ENCODE peak calls at places on chromosomes 6 and 20, in five cellular contexts. Q is K562, O is GM12878, H is HepG2, Y is A549. R is an unnamed sample.

GRCh38 chr6:146874278-146875018 is 275.7 kb downstream of the ADGB start:
- ATAC-seq in Q (no peak), O (no peak), H (no peak), Y (no peak), R (no peak)

GRCh38 chr6:137122612-137123011 is 50.8 kb downstream of the IL22RA2 start:
- ATAC-seq in Q (no peak), O (peak; percentile 74), H (no peak), Y (no peak), R (no peak)

GRCh38 chr6:157158456-157158855 is 164.9 kb downstream of the TMEM242 start:
- ATAC-seq in Q (peak; percentile 24), O (no peak), H (no peak), Y (no peak), R (no peak)

GRCh38 chr20:45917790-45918141 is 5.8 kb upstream of the PLTP start:
- ATAC-seq in Q (no peak), O (no peak), H (no peak), Y (no peak), R (peak; percentile 40)

GRCh38 chr6:143299253-143300166 is 151.0 kb downstream of the ADAT2 start:
- ATAC-seq in Q (peak; percentile 52), O (peak; percentile 92), H (peak; percentile 48), Y (peak; percentile 52), R (no peak)

GRCh38 chr20:44431502-44432234 is 44.0 kb upstream of the TTPAL start:
- ATAC-seq in Q (no peak), O (no peak), H (peak; percentile 10), Y (peak; percentile 27), R (no peak)

GRCh38 chr6:30926644-30927043 is 5.3 kb downstream of the SFTA2 start:
- ATAC-seq in Q (no peak), O (no peak), H (no peak), Y (peak; percentile 65), R (peak; percentile 61)

GRCh38 chr20:16580127-16580526 is 6.9 kb upstream of the KIF16B start:
- ATAC-seq in Q (no peak), O (no peak), H (peak; percentile 44), Y (no peak), R (no peak)

GRCh38 chr6:741410-742339 is 48.7 kb upstream of the EXOC2 start:
- ATAC-seq in Q (no peak), O (peak; percentile 30), H (no peak), Y (no peak), R (no peak)

GRCh38 chr20:57457243-57457761 is 66.1 kb downstream of the RBM38 start:
- ATAC-seq in Q (no peak), O (no peak), H (no peak), Y (no peak), R (peak; percentile 56)

GRCh38 chr6:100078509-100078908 is 84.5 kb upstream of the MCHR2 start:
- ATAC-seq in Q (peak; percentile 82), O (peak; percentile 76), H (peak; percentile 94), Y (peak; percentile 96), R (no peak)

GRCh38 chr6:165758441-165758840 is 95.4 kb upstream of the PDE10A start:
- ATAC-seq in Q (no peak), O (no peak), H (no peak), Y (no peak), R (no peak)

GRCh38 chr20:45051497-45052060 is 49.3 kb downstream of the KCNS1 start:
- ATAC-seq in Q (no peak), O (peak; percentile 74), H (no peak), Y (no peak), R (no peak)

GRCh38 chr20:760751-761417 is 7.4 kb downstream of the SLC52A3 start:
- ATAC-seq in Q (peak; percentile 98), O (peak; percentile 74), H (peak; percentile 90), Y (peak; percentile 91), R (no peak)

GRCh38 chr6:75458895-75459294 is 34.7 kb downstream of the FILIP1 start:
- ATAC-seq in Q (no peak), O (no peak), H (no peak), Y (peak; percentile 94), R (peak; percentile 88)

GRCh38 chr6:163232015-163232523 is 182.4 kb upstream of the QKI start:
- ATAC-seq in Q (no peak), O (no peak), H (no peak), Y (no peak), R (no peak)

GRCh38 chr6:97026298-97026697 is 101.8 kb downstream of the KLHL32 start:
- ATAC-seq in Q (no peak), O (no peak), H (no peak), Y (no peak), R (no peak)

GRCh38 chr6:6315660-6316059 is 4.8 kb downstream of the F13A1 start:
- ATAC-seq in Q (peak; percentile 85), O (peak; percentile 26), H (peak; percentile 66), Y (peak; percentile 43), R (no peak)

GRCh38 chr6:163646133-163646532 is 231.6 kb downstream of the QKI start:
- ATAC-seq in Q (no peak), O (no peak), H (no peak), Y (no peak), R (no peak)

GRCh38 chr6:155278319-155279049 is 14.7 kb downstream of the CLDN20 start:
- ATAC-seq in Q (no peak), O (no peak), H (no peak), Y (no peak), R (no peak)
- H3K27ac ChIP-seq in Q (no peak overlapping the region), O (no peak overlapping the region), H (no peak overlapping the region), Y (no peak overlapping the region), R (no peak overlapping the region)

DNA sequence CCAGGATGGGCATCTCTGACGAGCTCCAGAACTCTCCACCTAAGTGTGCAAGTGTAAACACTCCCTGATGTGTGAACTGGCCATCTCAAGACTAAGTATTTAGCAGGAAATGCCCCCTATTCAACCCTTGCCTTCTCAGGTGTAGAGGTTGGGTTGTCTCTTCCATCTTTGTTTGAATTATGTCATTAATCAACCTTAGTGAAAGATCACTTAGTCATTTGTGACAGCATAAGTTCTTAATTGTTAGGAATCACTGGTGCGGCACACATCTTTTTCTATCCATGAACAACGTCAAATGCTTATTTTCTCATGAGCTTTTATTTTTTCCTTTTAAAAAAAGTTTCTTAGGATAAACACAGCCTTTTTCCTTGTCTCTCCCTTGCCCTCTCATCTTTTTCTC is 151.6 kb downstream of the ESR1 start:
- ATAC-seq in Q (no peak), O (no peak), H (no peak), Y (no peak), R (no peak)
- TF ChIP-seq EP300 in Q (no peak), O (no peak), H (no peak), Y (no peak), R (no peak)

GRCh38 chr6:37554480-37554819 is 54.8 kb upstream of the CCDC167 start:
- ATAC-seq in Q (no peak), O (peak; percentile 8), H (no peak), Y (peak; percentile 38), R (no peak)
- H3K27ac ChIP-seq in Q (no peak overlapping the region), O (peak overlapping the region; percentile 91), H (no peak overlapping the region), Y (peak overlapping the region; percentile 56), R (no peak overlapping the region)

GRCh38 chr6:35724059-35724458 is 12.8 kb upstream of the ARMC12 start:
- ATAC-seq in Q (no peak), O (no peak), H (no peak), Y (no peak), R (no peak)

GRCh38 chr6:35724471-35724870 is 12.4 kb upstream of the ARMC12 start:
- ATAC-seq in Q (no peak), O (no peak), H (no peak), Y (no peak), R (no peak)

GRCh38 chr6:35719830-35720733 is 16.8 kb upstream of the ARMC12 start:
- ATAC-seq in Q (peak; percentile 68), O (peak; percentile 80), H (peak; percentile 22), Y (peak; percentile 24), R (peak; percentile 42)

GRCh38 chr6:35723587-35723986 is 13.2 kb upstream of the ARMC12 start:
- ATAC-seq in Q (no peak), O (no peak), H (no peak), Y (no peak), R (no peak)

GRCh38 chr6:35722121-35722761 is 14.6 kb upstream of the ARMC12 start:
- ATAC-seq in Q (no peak), O (no peak), H (peak; percentile 16), Y (no peak), R (no peak)
- TF ChIP-seq EP300 in Q (no peak), O (no peak), H (no peak), Y (no peak), R (peak; percentile 21)

GRCh38 chr6:106225581-106225980 is 100.0 kb downstream of the ATG5 start:
- ATAC-seq in Q (no peak), O (no peak), H (peak; percentile 69), Y (peak; percentile 62), R (no peak)
- H3K27ac ChIP-seq in Q (no peak overlapping the region), O (no peak overlapping the region), H (no peak overlapping the region), Y (peak overlapping the region; percentile 64), R (no peak overlapping the region)

R was measured in gastroesophageal sphincter.